ENCODE peak calls at places on chromosome 11, in five cellular contexts. One of them, this sample, is unnamed.

GRCh38 chr11:128916646-128917045 is 25.5 kb downstream of the KCNJ5 start:
- DNase-seq in astrocyte of the spinal cord: no peak
- DNase-seq in right atrium auricular region: no peak
- DNase-seq in OCI-LY7: no peak
- DNase-seq in tibial artery: no peak
- DNase-seq in this sample: no peak

GRCh38 chr11:59754494-59754858 is 700 bp upstream of the STX3 start:
- DNase-seq in OCI-LY7: peak
- DNase-seq in right atrium auricular region: no peak
- DNase-seq in astrocyte of the spinal cord: peak
- DNase-seq in tibial artery: no peak
- DNase-seq in this sample: peak

GRCh38 chr11:30488304-30488998 is 97.7 kb downstream of the MPPED2 start:
- DNase-seq in tibial artery: no peak
- DNase-seq in astrocyte of the spinal cord: peak
- DNase-seq in OCI-LY7: no peak
- DNase-seq in right atrium auricular region: no peak
- DNase-seq in this sample: no peak

GRCh38 chr11:1673841-1674193 is 23.2 kb upstream of the KRTAP5-6 start:
- DNase-seq in astrocyte of the spinal cord: no peak
- DNase-seq in tibial artery: no peak
- DNase-seq in right atrium auricular region: no peak
- DNase-seq in OCI-LY7: no peak
- DNase-seq in this sample: no peak

GRCh38 chr11:28966951-28967350 is 858.8 kb downstream of the METTL15 start:
- DNase-seq in right atrium auricular region: no peak
- DNase-seq in astrocyte of the spinal cord: peak
- DNase-seq in OCI-LY7: no peak
- DNase-seq in tibial artery: no peak
- DNase-seq in this sample: no peak

GRCh38 chr11:125414121-125414520 is 81.9 kb downstream of the FEZ1 start:
- DNase-seq in OCI-LY7: no peak
- DNase-seq in tibial artery: no peak
- DNase-seq in astrocyte of the spinal cord: no peak
- DNase-seq in right atrium auricular region: no peak
- DNase-seq in this sample: no peak

GRCh38 chr11:70779433-70780245 is 381.3 kb downstream of the CTTN start:
- DNase-seq in right atrium auricular region: no peak
- DNase-seq in tibial artery: no peak
- DNase-seq in astrocyte of the spinal cord: no peak
- DNase-seq in OCI-LY7: no peak
- DNase-seq in this sample: no peak

GRCh38 chr11:71283960-71284359 is 31.6 kb upstream of the SHANK2 start:
- DNase-seq in right atrium auricular region: no peak
- DNase-seq in astrocyte of the spinal cord: no peak
- DNase-seq in OCI-LY7: no peak
- DNase-seq in tibial artery: no peak
- DNase-seq in this sample: no peak

GRCh38 chr11:74543991-74544390 is 48.4 kb upstream of the POLD3 start:
- DNase-seq in astrocyte of the spinal cord: no peak
- DNase-seq in tibial artery: no peak
- DNase-seq in OCI-LY7: peak
- DNase-seq in right atrium auricular region: no peak
- DNase-seq in this sample: peak

GRCh38 chr11:59188954-59189353 is 17.0 kb downstream of the DTX4 start:
- DNase-seq in astrocyte of the spinal cord: no peak
- DNase-seq in OCI-LY7: no peak
- DNase-seq in right atrium auricular region: no peak
- DNase-seq in tibial artery: no peak
- DNase-seq in this sample: no peak

GRCh38 chr11:33895752-33896137 is 3.9 kb upstream of the LMO2 start:
- DNase-seq in astrocyte of the spinal cord: peak
- DNase-seq in tibial artery: no peak
- DNase-seq in OCI-LY7: no peak
- DNase-seq in right atrium auricular region: no peak
- DNase-seq in this sample: no peak

DNA sequence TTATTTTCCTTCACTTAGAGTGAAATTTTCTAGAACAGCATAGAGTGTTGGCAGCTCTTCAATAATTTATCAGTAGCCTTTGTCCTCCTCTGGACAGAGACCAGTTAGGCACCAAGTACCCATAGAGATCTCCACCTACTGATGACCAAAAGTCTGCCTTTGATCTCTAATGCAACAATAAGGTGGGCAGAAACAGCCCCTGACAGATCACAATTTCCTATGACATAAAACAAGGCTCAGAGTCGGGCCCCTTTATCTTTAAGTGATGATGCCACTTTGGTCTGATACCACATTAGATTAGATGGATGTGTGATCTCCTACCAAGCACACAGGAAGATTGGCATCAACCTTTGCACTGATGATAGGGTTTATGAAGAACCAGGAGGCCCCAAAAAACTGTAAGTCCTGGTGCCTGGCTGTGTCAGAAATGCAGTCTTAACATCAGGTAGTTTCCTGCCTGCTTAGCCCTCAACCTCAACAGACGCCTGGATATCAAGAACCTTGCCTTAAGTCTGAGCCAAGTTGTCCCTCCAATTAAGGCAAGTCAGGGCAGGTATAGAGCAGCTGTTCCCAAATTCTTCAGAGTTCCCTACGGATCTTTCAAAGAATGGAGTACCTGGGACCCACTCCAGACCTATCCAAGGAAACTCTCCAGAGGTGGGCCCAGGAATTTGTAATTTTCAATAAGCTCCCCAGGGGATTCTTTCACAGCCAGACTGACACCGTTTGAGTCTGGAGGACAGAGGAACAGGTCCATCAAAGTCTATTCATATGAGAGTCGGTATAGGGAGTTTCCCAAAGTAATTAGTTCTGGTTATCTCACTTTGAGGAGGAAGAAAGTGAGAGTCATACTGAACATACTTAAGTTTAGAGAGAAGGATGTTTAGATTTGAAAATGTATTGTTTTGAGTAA is 30.6 kb upstream of the TMPRSS4 start:
- DNase-seq in astrocyte of the spinal cord: no peak
- DNase-seq in tibial artery: no peak
- DNase-seq in right atrium auricular region: no peak
- DNase-seq in OCI-LY7: no peak
- DNase-seq in this sample: peak
- TF ChIP-seq CTCF in astrocyte of the spinal cord: no peak
- TF ChIP-seq CTCF in tibial artery: no peak
- TF ChIP-seq CTCF in right atrium auricular region: no peak
- TF ChIP-seq CTCF in OCI-LY7: no peak
- TF ChIP-seq CTCF in this sample: no peak

GRCh38 chr11:62431171-62431895 is 12.5 kb downstream of the SCGB1A1 start:
- DNase-seq in tibial artery: no peak
- DNase-seq in astrocyte of the spinal cord: peak
- DNase-seq in OCI-LY7: no peak
- DNase-seq in right atrium auricular region: no peak
- DNase-seq in this sample: no peak
- TF ChIP-seq CTCF in tibial artery: no peak
- TF ChIP-seq CTCF in astrocyte of the spinal cord: no peak
- TF ChIP-seq CTCF in OCI-LY7: no peak
- TF ChIP-seq CTCF in right atrium auricular region: no peak
- TF ChIP-seq CTCF in this sample: no peak

GRCh38 chr11:2908130-2908529 is 21.1 kb downstream of the PHLDA2 start:
- DNase-seq in OCI-LY7: no peak
- DNase-seq in tibial artery: no peak
- DNase-seq in astrocyte of the spinal cord: no peak
- DNase-seq in right atrium auricular region: no peak
- DNase-seq in this sample: no peak
- TF ChIP-seq CTCF in OCI-LY7: no peak
- TF ChIP-seq CTCF in tibial artery: no peak
- TF ChIP-seq CTCF in astrocyte of the spinal cord: no peak
- TF ChIP-seq CTCF in right atrium auricular region: no peak
- TF ChIP-seq CTCF in this sample: no peak

GRCh38 chr11:2886191-2886894 is 768 bp upstream of the CDKN1C start:
- DNase-seq in OCI-LY7: peak
- DNase-seq in tibial artery: no peak
- DNase-seq in right atrium auricular region: no peak
- DNase-seq in astrocyte of the spinal cord: peak
- DNase-seq in this sample: peak
- TF ChIP-seq CTCF in OCI-LY7: no peak
- TF ChIP-seq CTCF in tibial artery: peak
- TF ChIP-seq CTCF in right atrium auricular region: peak
- TF ChIP-seq CTCF in astrocyte of the spinal cord: peak
- TF ChIP-seq CTCF in this sample: no peak

DNA sequence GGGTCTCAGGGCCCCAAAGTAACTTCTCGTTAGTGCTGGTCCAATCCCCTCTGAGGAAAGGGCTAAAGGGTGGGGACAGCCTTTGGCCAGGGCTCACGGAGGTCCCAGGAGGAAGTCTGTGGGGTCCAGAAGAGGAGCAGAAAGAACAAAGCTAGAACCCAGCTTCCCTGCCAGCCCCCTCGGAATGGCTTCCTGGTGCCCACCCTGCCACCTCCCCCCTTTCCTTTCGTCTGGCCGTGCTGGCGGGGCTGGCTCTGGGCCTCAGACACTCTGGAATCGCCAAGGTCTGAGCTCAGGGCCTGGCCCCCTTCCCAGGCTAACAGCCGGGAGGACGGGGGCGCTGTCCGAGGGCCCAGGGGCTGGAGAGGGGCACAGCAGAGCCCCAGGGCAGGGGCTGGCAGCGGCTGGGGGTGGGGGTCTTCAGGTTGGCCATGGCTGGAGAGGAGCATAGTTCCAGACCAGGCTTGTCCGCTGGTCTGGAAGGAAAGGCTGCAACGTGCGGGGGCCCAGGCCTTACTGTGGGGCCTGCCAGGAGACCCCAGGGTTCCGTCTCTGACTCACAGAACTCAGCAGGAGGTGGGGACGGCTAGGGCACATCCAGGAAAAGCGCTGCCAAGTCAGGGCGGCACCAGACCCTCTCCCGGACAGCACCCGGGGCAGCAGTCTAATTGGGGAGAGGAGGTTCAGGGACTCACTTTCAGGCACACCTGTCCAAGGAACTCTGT is 788 bp upstream of the LTBP3 start:
- DNase-seq in tibial artery: peak
- DNase-seq in right atrium auricular region: no peak
- DNase-seq in OCI-LY7: no peak
- DNase-seq in astrocyte of the spinal cord: peak
- DNase-seq in this sample: no peak
- TF ChIP-seq CTCF in tibial artery: no peak
- TF ChIP-seq CTCF in right atrium auricular region: peak
- TF ChIP-seq CTCF in OCI-LY7: no peak
- TF ChIP-seq CTCF in astrocyte of the spinal cord: peak
- TF ChIP-seq CTCF in this sample: no peak

GRCh38 chr11:406796-407650 is 7.8 kb downstream of the SIGIRR start:
- DNase-seq in right atrium auricular region: peak
- DNase-seq in astrocyte of the spinal cord: peak
- DNase-seq in OCI-LY7: peak
- DNase-seq in tibial artery: peak
- DNase-seq in this sample: peak
- TF ChIP-seq CTCF in right atrium auricular region: peak
- TF ChIP-seq CTCF in astrocyte of the spinal cord: no peak
- TF ChIP-seq CTCF in OCI-LY7: peak
- TF ChIP-seq CTCF in tibial artery: no peak
- TF ChIP-seq CTCF in this sample: no peak

GRCh38 chr11:69588270-69588669 is 52.7 kb upstream of the CCND1 start:
- DNase-seq in right atrium auricular region: no peak
- DNase-seq in astrocyte of the spinal cord: peak
- DNase-seq in OCI-LY7: no peak
- DNase-seq in tibial artery: no peak
- DNase-seq in this sample: no peak
- TF ChIP-seq CTCF in right atrium auricular region: no peak
- TF ChIP-seq CTCF in astrocyte of the spinal cord: peak
- TF ChIP-seq CTCF in OCI-LY7: no peak
- TF ChIP-seq CTCF in tibial artery: no peak
- TF ChIP-seq CTCF in this sample: no peak

GRCh38 chr11:122578168-122578825 is 77.2 kb upstream of the UBASH3B start:
- DNase-seq in tibial artery: no peak
- DNase-seq in right atrium auricular region: no peak
- DNase-seq in OCI-LY7: peak
- DNase-seq in astrocyte of the spinal cord: no peak
- DNase-seq in this sample: peak
- TF ChIP-seq CTCF in tibial artery: no peak
- TF ChIP-seq CTCF in right atrium auricular region: no peak
- TF ChIP-seq CTCF in OCI-LY7: peak
- TF ChIP-seq CTCF in astrocyte of the spinal cord: no peak
- TF ChIP-seq CTCF in this sample: no peak

GRCh38 chr11:66491315-66491935 is 11.2 kb downstream of the DPP3 start:
- DNase-seq in astrocyte of the spinal cord: no peak
- DNase-seq in right atrium auricular region: no peak
- DNase-seq in tibial artery: no peak
- DNase-seq in OCI-LY7: no peak
- DNase-seq in this sample: no peak
- TF ChIP-seq CTCF in astrocyte of the spinal cord: peak
- TF ChIP-seq CTCF in right atrium auricular region: peak
- TF ChIP-seq CTCF in tibial artery: no peak
- TF ChIP-seq CTCF in OCI-LY7: peak
- TF ChIP-seq CTCF in this sample: peak